ENCODE peak calls at places on chromosomes 7 and 10, in four cellular contexts. A is fibroblast of mammary gland, Q is right atrium auricular region, W is cardiac fibroblast. M is an unnamed sample.

GRCh38 chr10:133059571-133059970 is 28.2 kb upstream of the ADGRA1 start:
- DNase-seq in A (no peak), W (no peak), Q (no peak), M (no peak)

GRCh38 chr10:28624351-28624750 is 53.0 kb upstream of the BAMBI start:
- DNase-seq in Q (no peak), W (no peak), A (no peak), M (no peak)

GRCh38 chr7:150715293-150715692 is 1.1 kb upstream of the GIMAP1 start:
- DNase-seq in Q (no peak), W (no peak), A (no peak), M (no peak)

GRCh38 chr10:27372095-27372494 is 131.5 kb upstream of the ACBD5 start:
- DNase-seq in Q (no peak), W (no peak), A (peak; percentile 60), M (peak; percentile 8)

GRCh38 chr7:152025937-152026890 is 740 bp downstream of the GALNT11 start:
- DNase-seq in Q (no peak), W (peak; percentile 5), A (no peak), M (no peak)

GRCh38 chr10:35089641-35090161 is 440 bp downstream of the CUL2 start:
- DNase-seq in Q (no peak), W (peak; percentile 2), A (peak; percentile 44), M (peak; percentile 23)

GRCh38 chr10:46530249-46531186 is 25.9 kb downstream of the GPRIN2 start:
- DNase-seq in W (peak; percentile 97), Q (no peak), A (peak; percentile 99), M (peak; percentile 98)

GRCh38 chr7:69399038-69399800 is 199.1 kb upstream of the AUTS2 start:
- DNase-seq in W (no peak), Q (no peak), A (peak; percentile 82), M (peak; percentile 63)

GRCh38 chr7:98836811-98837631 is 32.8 kb downstream of the TMEM130 start:
- DNase-seq in Q (no peak), A (peak; percentile 20), W (peak; percentile 33), M (no peak)

GRCh38 chr7:5597772-5598171 is 174.1 kb upstream of the TNRC18 start:
- DNase-seq in Q (no peak), A (peak; percentile 42), W (peak; percentile 33), M (peak; percentile 42)

GRCh38 chr7:1224093-1224702 is 8.5 kb upstream of the UNCX start:
- DNase-seq in A (no peak), Q (no peak), W (no peak), M (no peak)

GRCh38 chr7:133742709-133743538 is 384.2 kb upstream of the LRGUK start:
- DNase-seq in A (peak; percentile 38), Q (no peak), W (peak; percentile 62), M (peak; percentile 36)

GRCh38 chr10:122780391-122780790 is 65.3 kb downstream of the CUZD1 start:
- DNase-seq in A (no peak), Q (no peak), W (peak; percentile 35), M (peak; percentile 23)

GRCh38 chr7:964401-965231 is 10.1 kb upstream of the ADAP1 start:
- DNase-seq in A (peak; percentile 59), Q (peak; percentile 79), W (peak; percentile 55), M (peak; percentile 71)

GRCh38 chr10:74213571-74214162 is 62.6 kb downstream of the ADK start:
- DNase-seq in A (peak; percentile 61), W (peak; percentile 72), Q (no peak), M (peak; percentile 65)

GRCh38 chr10:108427081-108427480 is 1262.6 kb upstream of the SORCS1 start:
- DNase-seq in W (no peak), Q (no peak), A (no peak), M (no peak)

GRCh38 chr10:113060221-113061053 is 110.4 kb downstream of the TCF7L2 start:
- DNase-seq in A (no peak), Q (peak; percentile 83), W (peak; percentile 47), M (no peak)

GRCh38 chr10:59016043-59016442 is 160.4 kb upstream of the PHYHIPL start:
- DNase-seq in Q (no peak), A (no peak), W (no peak), M (no peak)

GRCh38 chr10:89706011-89706410 is 4.6 kb downstream of the KIF20B start:
- DNase-seq in A (peak; percentile 30), Q (no peak), W (peak; percentile 31), M (peak; percentile 30)

GRCh38 chr7:73648593-73649332 is 18.9 kb upstream of the VPS37D start:
- DNase-seq in W (no peak), Q (no peak), A (no peak), M (no peak)

GRCh38 chr7:73647725-73648592 is 19.7 kb upstream of the VPS37D start:
- DNase-seq in Q (no peak), W (no peak), A (no peak), M (no peak)

GRCh38 chr7:73645643-73646182 is 21.4 kb upstream of the MLXIPL start:
- DNase-seq in A (no peak), Q (no peak), W (no peak), M (no peak)

GRCh38 chr7:73644887-73645286 is 20.6 kb upstream of the MLXIPL start:
- DNase-seq in A (no peak), W (no peak), Q (no peak), M (no peak)

GRCh38 chr7:73646785-73647724 is 20.6 kb upstream of the VPS37D start:
- DNase-seq in W (no peak), Q (no peak), A (no peak), M (no peak)
- H3K4me3 ChIP-seq in W (no peak overlapping the region), Q (no peak overlapping the region), A (no peak overlapping the region), M (no peak overlapping the region)

GRCh38 chr7:82388138-82388537 is 55.4 kb downstream of the CACNA2D1 start:
- DNase-seq in A (peak; percentile 20), Q (no peak), W (no peak), M (peak; percentile 23)
- TF ChIP-seq CTCF in A (no peak), Q (no peak), W (no peak), M (no peak)

DNA sequence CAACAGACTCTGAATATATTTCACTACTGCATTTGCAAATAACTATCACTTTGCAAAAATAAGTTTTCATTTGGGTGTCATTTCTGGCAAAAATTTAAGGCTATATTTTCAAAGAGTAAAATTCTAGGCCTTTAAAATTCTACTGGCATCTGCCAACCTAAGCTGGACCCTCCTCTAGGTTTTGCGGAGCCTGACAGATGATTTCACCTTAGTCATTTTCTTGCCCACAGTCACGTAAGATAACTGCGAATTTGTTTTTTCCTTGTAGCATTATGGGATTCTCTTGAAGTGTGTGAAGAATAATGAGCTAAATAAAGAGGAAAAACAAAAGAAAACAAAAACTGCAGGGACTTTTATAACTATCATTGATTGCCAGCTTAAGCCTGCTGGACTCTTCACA is 7.8 kb downstream of the MEOX2 start:
- DNase-seq in Q (no peak), A (no peak), W (peak; percentile 51), M (no peak)
- H3K4me3 ChIP-seq in Q (no peak overlapping the region), A (no peak overlapping the region), W (no peak overlapping the region), M (no peak overlapping the region)

GRCh38 chr10:81135851-81136250 is 598.1 kb downstream of the SH2D4B start:
- DNase-seq in W (no peak), Q (no peak), A (no peak), M (no peak)
- TF ChIP-seq CTCF in W (no peak), Q (no peak), A (no peak), M (no peak)

GRCh38 chr10:75431180-75432111 is at the start of gene LRMDA:
- DNase-seq in Q (no peak), W (peak; percentile 28), A (no peak), M (peak; percentile 20)
- H3K4me3 ChIP-seq in Q (peak within 1 kb of the TSS; percentile 52), W (peak within 1 kb of the TSS; percentile 43), A (peak within 1 kb of the TSS; percentile 47), M (peak within 1 kb of the TSS; percentile 56)